ENCODE peak calls at places on chromosomes 6 and 20, in four cellular contexts. J is esophagus muscularis mucosa, R is ovary, Q is left ventricle myocardium inferior. A is an unnamed sample.

GRCh38 chr6:20833881-20834515 is 299.7 kb downstream of the CDKAL1 start:
- DNase-seq in J (no peak), R (no peak), Q (no peak), A (no peak)

GRCh38 chr20:22568872-22569344 is 15.5 kb downstream of the FOXA2 start:
- DNase-seq in J (no peak), R (no peak), Q (no peak), A (no peak)

GRCh38 chr20:58135441-58136170 is 92.8 kb downstream of the ANKRD60 start:
- DNase-seq in J (peak; percentile 90), R (no peak), Q (no peak), A (no peak)

GRCh38 chr6:16358531-16359138 is 120.2 kb downstream of the GMPR start:
- DNase-seq in J (no peak), R (no peak), Q (no peak), A (peak; percentile 58)

GRCh38 chr6:152669894-152670293 is 27.8 kb upstream of the MYCT1 start:
- DNase-seq in J (no peak), R (no peak), Q (no peak), A (no peak)

GRCh38 chr20:45792513-45793118 is 862 bp downstream of the DNTTIP1 start:
- DNase-seq in J (no peak), R (no peak), Q (no peak), A (no peak)

GRCh38 chr20:58192567-58192966 is 35.9 kb downstream of the ANKRD60 start:
- DNase-seq in J (no peak), R (no peak), Q (no peak), A (no peak)

GRCh38 chr20:1934578-1935573 is 39.7 kb downstream of the SIRPA start:
- DNase-seq in J (peak; percentile 94), R (peak; percentile 89), Q (peak; percentile 74), A (no peak)

GRCh38 chr20:62837790-62838458 is 21.1 kb downstream of the COL9A3 start:
- DNase-seq in J (no peak), R (no peak), Q (no peak), A (peak; percentile 96)

GRCh38 chr20:325889-326644 is 715 bp downstream of the SOX12 start:
- DNase-seq in J (no peak), R (peak; percentile 73), Q (peak; percentile 71), A (peak; percentile 73)

GRCh38 chr6:7246401-7247178 is 66.4 kb downstream of the SSR1 start:
- DNase-seq in J (no peak), R (no peak), Q (peak; percentile 14), A (no peak)

GRCh38 chr20:54995553-54995952 is 520.2 kb downstream of the DOK5 start:
- DNase-seq in J (no peak), R (no peak), Q (no peak), A (no peak)

GRCh38 chr6:155448823-155449789 is 6.5 kb downstream of the NOX3 start:
- DNase-seq in J (no peak), R (no peak), Q (no peak), A (no peak)

GRCh38 chr6:122214605-122215318 is 184.7 kb upstream of the HSF2 start:
- DNase-seq in J (no peak), R (no peak), Q (no peak), A (no peak)

DNA sequence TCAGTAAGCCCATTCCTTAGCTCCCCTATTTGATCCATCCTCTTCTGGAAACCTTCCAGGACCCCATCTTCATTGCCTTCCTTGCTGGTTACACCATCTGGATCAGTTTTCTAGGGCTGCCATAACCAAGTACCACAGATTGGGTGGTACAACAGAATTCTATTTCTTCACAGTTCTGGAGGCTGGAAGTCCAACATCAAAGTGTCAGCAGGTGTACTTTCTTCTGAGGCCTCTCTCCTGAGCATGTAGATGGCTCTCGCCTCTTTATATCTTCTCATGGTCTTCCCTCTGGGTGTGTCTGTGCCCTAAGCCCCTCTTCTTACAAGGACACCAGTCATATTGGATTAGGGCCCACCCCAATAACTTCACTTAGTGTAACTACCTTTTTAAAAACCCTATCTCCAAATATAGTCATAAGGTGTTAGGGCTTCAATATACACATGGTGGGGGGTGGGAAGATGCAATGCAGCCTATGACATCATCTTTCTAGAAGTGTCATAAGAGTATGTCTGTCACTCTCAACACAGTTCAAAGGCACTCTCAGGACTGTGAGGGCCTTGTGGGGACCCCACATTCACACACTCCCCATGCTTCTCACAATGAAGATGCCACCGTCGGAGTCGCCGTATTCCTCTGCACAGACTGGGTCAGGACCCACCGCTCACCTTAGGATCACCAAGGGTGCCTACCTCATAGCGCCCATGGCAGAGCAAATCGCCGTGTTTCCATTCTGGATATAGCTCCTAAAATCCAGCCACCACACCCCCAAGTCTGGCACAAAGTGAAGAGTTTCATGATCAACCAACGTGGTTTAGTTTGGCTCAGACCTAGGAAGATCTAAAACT is 12.2 kb upstream of the PRND start:
- DNase-seq in J (peak; percentile 75), R (no peak), Q (no peak), A (no peak)
- H3K36me3 ChIP-seq in J (no peaks in the 10 kb centered on the region), R (no peaks in the 10 kb centered on the region), Q (no peaks in the 10 kb centered on the region), A (no peaks in the 10 kb centered on the region)

GRCh38 chr6:25014375-25014774 is 78.6 kb upstream of the RIPOR2 start:
- DNase-seq in J (no peak), R (no peak), Q (no peak), A (no peak)

GRCh38 chr6:25012657-25013056 is 76.9 kb upstream of the RIPOR2 start:
- DNase-seq in J (no peak), R (no peak), Q (no peak), A (no peak)

GRCh38 chr6:25014806-25015560 is 79.2 kb upstream of the RIPOR2 start:
- DNase-seq in J (no peak), R (peak; percentile 24), Q (no peak), A (no peak)

GRCh38 chr6:25010917-25011625 is 75.3 kb upstream of the RIPOR2 start:
- DNase-seq in J (no peak), R (no peak), Q (no peak), A (no peak)

GRCh38 chr6:25013249-25013648 is 77.5 kb upstream of the RIPOR2 start:
- DNase-seq in J (no peak), R (no peak), Q (no peak), A (no peak)
- H3K36me3 ChIP-seq in J (no peaks in the 10 kb centered on the region), R (no peaks in the 10 kb centered on the region), Q (no peaks in the 10 kb centered on the region), A (no peaks in the 10 kb centered on the region)

DNA sequence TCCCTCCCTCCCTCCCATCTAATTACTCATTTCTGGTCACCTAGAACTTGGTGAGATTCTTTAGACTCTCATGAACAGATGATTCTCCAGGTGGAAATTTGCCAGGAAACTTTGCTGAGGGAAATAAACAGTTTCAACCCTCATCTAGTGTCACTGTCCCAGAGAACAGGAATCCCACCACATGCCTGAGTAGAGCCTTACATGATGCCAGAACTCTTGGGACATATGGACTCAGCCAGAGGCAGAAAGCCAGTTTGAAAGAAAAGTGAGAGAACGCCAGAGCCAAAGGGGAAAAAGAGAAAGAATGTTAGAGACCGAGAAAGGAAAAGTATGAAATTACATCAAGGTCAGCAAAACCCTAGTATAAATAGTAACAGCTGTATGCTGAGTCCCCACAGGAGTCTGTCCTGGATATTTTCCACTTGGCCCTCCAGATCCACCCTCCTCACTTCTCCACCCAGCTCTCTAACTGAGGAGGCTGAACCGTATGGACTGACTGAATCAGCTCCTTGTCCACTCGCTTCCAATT is 127.5 kb upstream of the COL21A1 start:
- DNase-seq in J (no peak), R (peak; percentile 58), Q (no peak), A (no peak)
- H3K36me3 ChIP-seq in J (no peaks in the 10 kb centered on the region), R (no peaks in the 10 kb centered on the region), Q (no peaks in the 10 kb centered on the region), A (no peaks in the 10 kb centered on the region)

GRCh38 chr6:47265971-47266370 is 43.7 kb downstream of the TNFRSF21 start:
- DNase-seq in J (no peak), R (no peak), Q (no peak), A (no peak)
- H3K36me3 ChIP-seq in J (no peaks in the 10 kb centered on the region), R (no peaks in the 10 kb centered on the region), Q (no peaks in the 10 kb centered on the region), A (peaks cover 6% of the 10 kb centered on the region)

GRCh38 chr20:48949304-48950170 is 28.0 kb downstream of the ARFGEF2 start:
- DNase-seq in J (no peak), R (no peak), Q (no peak), A (no peak)

GRCh38 chr20:48951646-48952045 is 30.1 kb downstream of the ARFGEF2 start:
- DNase-seq in J (no peak), R (no peak), Q (no peak), A (no peak)

GRCh38 chr20:48953653-48954052 is 32.1 kb downstream of the ARFGEF2 start:
- DNase-seq in J (no peak), R (no peak), Q (no peak), A (no peak)

GRCh38 chr20:48951041-48951440 is 29.5 kb downstream of the ARFGEF2 start:
- DNase-seq in J (no peak), R (no peak), Q (no peak), A (no peak)

GRCh38 chr20:48952656-48953055 is 31.1 kb downstream of the ARFGEF2 start:
- DNase-seq in J (no peak), R (no peak), Q (no peak), A (no peak)
- H3K36me3 ChIP-seq in J (peaks cover 97% of the 10 kb centered on the region), R (no peaks in the 10 kb centered on the region), Q (peaks cover 96% of the 10 kb centered on the region), A (no peaks in the 10 kb centered on the region)

DNA sequence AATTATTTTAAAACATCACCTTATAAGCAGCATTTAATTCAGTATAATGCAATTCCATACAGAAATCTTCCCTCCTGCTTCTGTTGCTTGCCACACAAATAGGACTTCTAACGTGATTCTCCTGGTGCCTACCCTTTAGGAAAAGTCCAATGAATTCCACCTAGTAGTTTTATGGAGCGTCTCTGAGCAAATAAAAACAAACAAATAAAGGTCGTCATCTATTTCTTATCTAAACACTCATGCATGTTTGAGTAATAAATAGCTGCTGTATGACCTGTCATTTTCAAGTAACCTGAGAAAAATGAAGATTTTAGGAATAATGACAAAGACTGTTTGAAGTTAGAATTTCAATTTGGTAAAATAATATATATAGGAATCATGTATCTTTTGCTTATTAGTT is 102.7 kb downstream of the BMP5 start:
- DNase-seq in J (no peak), R (no peak), Q (no peak), A (no peak)
- H3K36me3 ChIP-seq in J (no peaks in the 10 kb centered on the region), R (no peaks in the 10 kb centered on the region), Q (no peaks in the 10 kb centered on the region), A (no peaks in the 10 kb centered on the region)

DNA sequence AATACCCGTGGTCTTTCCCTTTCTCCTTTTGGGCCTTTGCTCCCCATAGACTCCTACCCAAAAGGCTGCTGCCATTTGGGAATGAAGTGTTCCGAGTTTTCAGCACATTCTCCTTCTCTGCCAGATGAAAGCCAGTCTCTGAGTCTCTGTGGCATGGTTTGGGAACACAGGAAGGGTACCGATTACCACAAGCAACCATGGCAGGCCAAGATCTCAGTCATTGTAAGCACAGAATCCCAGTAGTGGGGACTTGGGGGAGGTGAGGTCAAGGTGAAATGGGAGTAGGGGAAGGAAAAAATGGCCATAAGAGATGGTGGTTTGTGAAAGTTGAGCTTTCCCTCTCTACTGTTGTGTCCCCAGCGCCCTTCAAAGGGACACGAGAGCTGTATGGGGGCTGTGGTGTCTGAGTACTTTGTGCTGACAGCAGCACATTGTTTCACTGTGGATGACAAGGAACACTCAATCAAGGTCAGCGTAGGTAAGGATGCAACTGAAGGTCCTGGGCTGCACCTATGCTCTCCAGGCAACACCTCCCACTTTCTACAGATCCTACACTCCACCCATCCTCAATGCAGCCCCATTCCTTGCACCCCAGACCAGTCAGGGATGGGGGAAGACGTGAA is 4.1 kb downstream of the CFB start:
- DNase-seq in J (no peak), R (no peak), Q (no peak), A (no peak)
- H3K36me3 ChIP-seq in J (peaks cover 42% of the 10 kb centered on the region), R (peaks cover 2% of the 10 kb centered on the region), Q (peaks cover 36% of the 10 kb centered on the region), A (peaks cover 38% of the 10 kb centered on the region)